ENCODE peak calls at places on chromosomes 16 and 17, in ten cellular contexts. One of them, this sample, is unnamed. For H3K36me3, the result is how much of the 10 kb centered on the place peaks cover.

GRCh38 chr16:71288570-71288889 is 672 bp downstream of the CMTR2 start:
- DNase-seq in mesenchymal stem cell: no peak
- DNase-seq in HAP-1: no peak
- DNase-seq in pancreas: no peak
- DNase-seq in mucosa of descending colon: no peak
- DNase-seq in A673: peak
- DNase-seq in left ventricle myocardium inferior: no peak
- DNase-seq in heart left ventricle: no peak
- DNase-seq in body of pancreas: no peak
- DNase-seq in fibroblast of lung: peak
- DNase-seq in this sample: no peak

GRCh38 chr17:7250655-7251329 is 742 bp downstream of the CTDNEP1 start:
- DNase-seq in HAP-1: no peak
- DNase-seq in body of pancreas: no peak
- DNase-seq in mucosa of descending colon: peak
- DNase-seq in heart left ventricle: no peak
- DNase-seq in A673: no peak
- DNase-seq in pancreas: peak
- DNase-seq in mesenchymal stem cell: peak
- DNase-seq in left ventricle myocardium inferior: no peak
- DNase-seq in fibroblast of lung: no peak
- DNase-seq in this sample: no peak

GRCh38 chr16:46745594-46745993 is 2.5 kb downstream of the MYLK3 start:
- DNase-seq in body of pancreas: no peak
- DNase-seq in fibroblast of lung: no peak
- DNase-seq in A673: no peak
- DNase-seq in HAP-1: no peak
- DNase-seq in left ventricle myocardium inferior: no peak
- DNase-seq in mesenchymal stem cell: no peak
- DNase-seq in mucosa of descending colon: no peak
- DNase-seq in pancreas: no peak
- DNase-seq in heart left ventricle: no peak
- DNase-seq in this sample: no peak

GRCh38 chr17:51118330-51119195 is 2.1 kb downstream of the SPAG9 start:
- DNase-seq in body of pancreas: peak
- DNase-seq in HAP-1: peak
- DNase-seq in mesenchymal stem cell: no peak
- DNase-seq in left ventricle myocardium inferior: no peak
- DNase-seq in pancreas: peak
- DNase-seq in mucosa of descending colon: no peak
- DNase-seq in A673: no peak
- DNase-seq in heart left ventricle: no peak
- DNase-seq in fibroblast of lung: no peak
- DNase-seq in this sample: no peak

GRCh38 chr16:84832488-84833141 is 12.8 kb downstream of the CRISPLD2 start:
- DNase-seq in mesenchymal stem cell: peak
- DNase-seq in pancreas: no peak
- DNase-seq in mucosa of descending colon: peak
- DNase-seq in A673: no peak
- DNase-seq in body of pancreas: peak
- DNase-seq in fibroblast of lung: peak
- DNase-seq in HAP-1: no peak
- DNase-seq in heart left ventricle: peak
- DNase-seq in left ventricle myocardium inferior: peak
- DNase-seq in this sample: no peak

GRCh38 chr16:17335826-17336492 is 134.8 kb downstream of the XYLT1 start:
- DNase-seq in mesenchymal stem cell: no peak
- DNase-seq in left ventricle myocardium inferior: no peak
- DNase-seq in pancreas: no peak
- DNase-seq in body of pancreas: no peak
- DNase-seq in mucosa of descending colon: no peak
- DNase-seq in heart left ventricle: no peak
- DNase-seq in HAP-1: no peak
- DNase-seq in fibroblast of lung: no peak
- DNase-seq in A673: no peak
- DNase-seq in this sample: no peak

GRCh38 chr16:22184615-22184968 is 21.5 kb upstream of the EEF2K start:
- DNase-seq in mucosa of descending colon: no peak
- DNase-seq in HAP-1: no peak
- DNase-seq in heart left ventricle: no peak
- DNase-seq in left ventricle myocardium inferior: no peak
- DNase-seq in A673: no peak
- DNase-seq in body of pancreas: no peak
- DNase-seq in mesenchymal stem cell: no peak
- DNase-seq in fibroblast of lung: no peak
- DNase-seq in pancreas: no peak
- DNase-seq in this sample: no peak

GRCh38 chr17:6623941-6624340 is 16.6 kb downstream of the KIAA0753 start:
- DNase-seq in pancreas: no peak
- DNase-seq in body of pancreas: no peak
- DNase-seq in fibroblast of lung: peak
- DNase-seq in heart left ventricle: no peak
- DNase-seq in mesenchymal stem cell: peak
- DNase-seq in left ventricle myocardium inferior: no peak
- DNase-seq in A673: no peak
- DNase-seq in mucosa of descending colon: no peak
- DNase-seq in HAP-1: no peak
- DNase-seq in this sample: no peak

GRCh38 chr17:68719431-68719830 is 118.3 kb upstream of the FAM20A start:
- DNase-seq in pancreas: no peak
- DNase-seq in fibroblast of lung: no peak
- DNase-seq in mucosa of descending colon: no peak
- DNase-seq in body of pancreas: no peak
- DNase-seq in HAP-1: no peak
- DNase-seq in mesenchymal stem cell: no peak
- DNase-seq in A673: no peak
- DNase-seq in left ventricle myocardium inferior: no peak
- DNase-seq in heart left ventricle: no peak
- DNase-seq in this sample: no peak

GRCh38 chr16:72013389-72013788 is 4.8 kb downstream of the DHODH start:
- DNase-seq in mucosa of descending colon: no peak
- DNase-seq in fibroblast of lung: peak
- DNase-seq in body of pancreas: no peak
- DNase-seq in heart left ventricle: peak
- DNase-seq in left ventricle myocardium inferior: peak
- DNase-seq in HAP-1: no peak
- DNase-seq in A673: peak
- DNase-seq in pancreas: no peak
- DNase-seq in mesenchymal stem cell: no peak
- DNase-seq in this sample: no peak

GRCh38 chr16:2858245-2859025 is 465 bp upstream of the PRSS22 start:
- DNase-seq in pancreas: peak
- DNase-seq in mucosa of descending colon: peak
- DNase-seq in A673: no peak
- DNase-seq in HAP-1: no peak
- DNase-seq in left ventricle myocardium inferior: no peak
- DNase-seq in fibroblast of lung: no peak
- DNase-seq in body of pancreas: peak
- DNase-seq in heart left ventricle: no peak
- DNase-seq in mesenchymal stem cell: no peak
- DNase-seq in this sample: no peak

GRCh38 chr17:43620147-43620944 is 41.4 kb downstream of the MEOX1 start:
- DNase-seq in mesenchymal stem cell: no peak
- DNase-seq in A673: no peak
- DNase-seq in left ventricle myocardium inferior: no peak
- DNase-seq in HAP-1: no peak
- DNase-seq in fibroblast of lung: no peak
- DNase-seq in body of pancreas: no peak
- DNase-seq in mucosa of descending colon: no peak
- DNase-seq in pancreas: no peak
- DNase-seq in heart left ventricle: no peak
- DNase-seq in this sample: no peak

GRCh38 chr17:81867123-81867951 is 3.8 kb downstream of the ARHGDIA start:
- DNase-seq in pancreas: peak
- DNase-seq in mucosa of descending colon: peak
- DNase-seq in A673: peak
- DNase-seq in mesenchymal stem cell: peak
- DNase-seq in heart left ventricle: no peak
- DNase-seq in HAP-1: peak
- DNase-seq in body of pancreas: peak
- DNase-seq in fibroblast of lung: peak
- DNase-seq in left ventricle myocardium inferior: no peak
- DNase-seq in this sample: no peak

GRCh38 chr16:72425571-72426341 is 253.8 kb upstream of the PMFBP1 start:
- DNase-seq in A673: peak
- DNase-seq in heart left ventricle: no peak
- DNase-seq in mesenchymal stem cell: no peak
- DNase-seq in left ventricle myocardium inferior: no peak
- DNase-seq in fibroblast of lung: peak
- DNase-seq in pancreas: no peak
- DNase-seq in mucosa of descending colon: no peak
- DNase-seq in body of pancreas: no peak
- DNase-seq in HAP-1: no peak
- DNase-seq in this sample: no peak

GRCh38 chr17:75472119-75472518 is 15.7 kb downstream of the TMEM94 start:
- DNase-seq in mucosa of descending colon: peak
- DNase-seq in fibroblast of lung: no peak
- DNase-seq in left ventricle myocardium inferior: no peak
- DNase-seq in HAP-1: no peak
- DNase-seq in A673: no peak
- DNase-seq in heart left ventricle: no peak
- DNase-seq in mesenchymal stem cell: no peak
- DNase-seq in pancreas: no peak
- DNase-seq in body of pancreas: no peak
- DNase-seq in this sample: no peak

GRCh38 chr17:75471207-75471606 is 14.8 kb downstream of the TMEM94 start:
- DNase-seq in body of pancreas: no peak
- DNase-seq in pancreas: no peak
- DNase-seq in HAP-1: no peak
- DNase-seq in fibroblast of lung: no peak
- DNase-seq in A673: no peak
- DNase-seq in heart left ventricle: no peak
- DNase-seq in mesenchymal stem cell: no peak
- DNase-seq in left ventricle myocardium inferior: no peak
- DNase-seq in mucosa of descending colon: no peak
- DNase-seq in this sample: no peak

GRCh38 chr17:75475144-75475835 is 18.9 kb downstream of the TMEM94 start:
- DNase-seq in mesenchymal stem cell: no peak
- DNase-seq in pancreas: no peak
- DNase-seq in A673: no peak
- DNase-seq in body of pancreas: no peak
- DNase-seq in left ventricle myocardium inferior: no peak
- DNase-seq in fibroblast of lung: peak
- DNase-seq in heart left ventricle: no peak
- DNase-seq in HAP-1: no peak
- DNase-seq in mucosa of descending colon: peak
- DNase-seq in this sample: no peak

GRCh38 chr17:75474736-75475135 is 18.3 kb downstream of the TMEM94 start:
- DNase-seq in mesenchymal stem cell: no peak
- DNase-seq in HAP-1: no peak
- DNase-seq in fibroblast of lung: no peak
- DNase-seq in mucosa of descending colon: no peak
- DNase-seq in left ventricle myocardium inferior: no peak
- DNase-seq in body of pancreas: no peak
- DNase-seq in pancreas: no peak
- DNase-seq in heart left ventricle: no peak
- DNase-seq in A673: no peak
- DNase-seq in this sample: no peak

DNA sequence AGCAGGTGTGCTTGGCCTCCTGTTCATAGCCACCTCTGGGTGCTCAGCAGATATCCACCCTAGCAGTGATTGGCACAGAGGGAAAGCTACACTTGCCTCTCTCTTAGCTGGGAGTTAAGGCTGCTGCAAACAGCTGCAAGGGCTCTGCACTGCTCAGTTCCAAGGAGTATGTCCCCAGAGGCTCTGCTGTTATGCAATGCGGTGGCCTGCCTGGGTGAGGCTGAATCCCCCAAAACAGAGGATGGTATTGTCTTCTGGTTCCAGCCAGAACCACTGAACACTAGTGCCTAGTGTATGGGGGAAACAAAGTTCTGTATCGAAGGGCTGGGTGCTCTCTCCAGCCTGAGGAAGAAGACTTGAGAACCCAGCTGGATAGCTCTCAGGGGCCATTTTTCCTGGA is 16.8 kb downstream of the TMEM94 start:
- DNase-seq in mesenchymal stem cell: no peak
- DNase-seq in HAP-1: no peak
- DNase-seq in left ventricle myocardium inferior: peak
- DNase-seq in heart left ventricle: no peak
- DNase-seq in A673: no peak
- DNase-seq in body of pancreas: no peak
- DNase-seq in pancreas: no peak
- DNase-seq in mucosa of descending colon: peak
- DNase-seq in fibroblast of lung: no peak
- DNase-seq in this sample: no peak
- H3K36me3 ChIP-seq in mesenchymal stem cell: under half
- H3K36me3 ChIP-seq in HAP-1: under half
- H3K36me3 ChIP-seq in left ventricle myocardium inferior: under half
- H3K36me3 ChIP-seq in heart left ventricle: under half
- H3K36me3 ChIP-seq in A673: under half
- H3K36me3 ChIP-seq in body of pancreas: under half
- H3K36me3 ChIP-seq in pancreas: under half
- H3K36me3 ChIP-seq in mucosa of descending colon: under half
- H3K36me3 ChIP-seq in fibroblast of lung: under half
- H3K36me3 ChIP-seq in this sample: under half

DNA sequence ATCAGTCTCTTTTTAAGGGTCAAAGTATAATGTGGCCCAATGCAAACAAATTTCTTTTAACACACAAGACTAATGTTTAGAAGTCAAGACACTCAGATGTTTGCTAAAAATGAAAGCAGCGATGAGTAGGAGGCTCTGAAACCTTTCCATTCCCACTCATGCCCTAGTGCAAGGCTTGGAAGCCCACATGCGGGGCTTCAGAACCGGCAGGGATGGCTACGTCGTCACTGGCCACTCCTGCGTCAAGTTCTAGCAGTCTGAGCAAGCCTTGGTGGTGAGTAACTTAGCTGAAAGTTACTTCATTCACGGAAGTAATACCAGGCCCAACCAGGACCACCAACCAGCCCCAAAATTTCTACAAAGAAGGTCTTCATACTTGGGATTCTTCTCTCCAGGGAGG is 14.8 kb upstream of the TMED6 start:
- DNase-seq in mesenchymal stem cell: no peak
- DNase-seq in HAP-1: no peak
- DNase-seq in mucosa of descending colon: no peak
- DNase-seq in left ventricle myocardium inferior: no peak
- DNase-seq in fibroblast of lung: no peak
- DNase-seq in A673: no peak
- DNase-seq in pancreas: no peak
- DNase-seq in body of pancreas: no peak
- DNase-seq in heart left ventricle: no peak
- DNase-seq in this sample: no peak
- H3K36me3 ChIP-seq in mesenchymal stem cell: half or more
- H3K36me3 ChIP-seq in HAP-1: half or more
- H3K36me3 ChIP-seq in mucosa of descending colon: under half
- H3K36me3 ChIP-seq in left ventricle myocardium inferior: half or more
- H3K36me3 ChIP-seq in fibroblast of lung: under half
- H3K36me3 ChIP-seq in A673: half or more
- H3K36me3 ChIP-seq in pancreas: under half
- H3K36me3 ChIP-seq in body of pancreas: under half
- H3K36me3 ChIP-seq in heart left ventricle: half or more
- H3K36me3 ChIP-seq in this sample: under half

GRCh38 chr16:4653981-4654380 is 29.4 kb downstream of the MGRN1 start:
- DNase-seq in left ventricle myocardium inferior: no peak
- DNase-seq in mucosa of descending colon: peak
- DNase-seq in heart left ventricle: no peak
- DNase-seq in HAP-1: no peak
- DNase-seq in mesenchymal stem cell: no peak
- DNase-seq in A673: no peak
- DNase-seq in pancreas: peak
- DNase-seq in body of pancreas: peak
- DNase-seq in fibroblast of lung: no peak
- DNase-seq in this sample: no peak
- H3K36me3 ChIP-seq in left ventricle myocardium inferior: half or more
- H3K36me3 ChIP-seq in mucosa of descending colon: under half
- H3K36me3 ChIP-seq in heart left ventricle: half or more
- H3K36me3 ChIP-seq in HAP-1: under half
- H3K36me3 ChIP-seq in mesenchymal stem cell: half or more
- H3K36me3 ChIP-seq in A673: under half
- H3K36me3 ChIP-seq in pancreas: under half
- H3K36me3 ChIP-seq in body of pancreas: under half
- H3K36me3 ChIP-seq in fibroblast of lung: under half
- H3K36me3 ChIP-seq in this sample: under half

GRCh38 chr16:89887243-89887642 is 13.9 kb downstream of the TCF25 start:
- DNase-seq in body of pancreas: no peak
- DNase-seq in A673: no peak
- DNase-seq in mucosa of descending colon: no peak
- DNase-seq in left ventricle myocardium inferior: no peak
- DNase-seq in mesenchymal stem cell: no peak
- DNase-seq in heart left ventricle: no peak
- DNase-seq in fibroblast of lung: no peak
- DNase-seq in pancreas: no peak
- DNase-seq in HAP-1: no peak
- DNase-seq in this sample: no peak
- H3K36me3 ChIP-seq in body of pancreas: under half
- H3K36me3 ChIP-seq in A673: half or more
- H3K36me3 ChIP-seq in mucosa of descending colon: under half
- H3K36me3 ChIP-seq in left ventricle myocardium inferior: half or more
- H3K36me3 ChIP-seq in mesenchymal stem cell: half or more
- H3K36me3 ChIP-seq in heart left ventricle: half or more
- H3K36me3 ChIP-seq in fibroblast of lung: under half
- H3K36me3 ChIP-seq in pancreas: under half
- H3K36me3 ChIP-seq in HAP-1: half or more
- H3K36me3 ChIP-seq in this sample: half or more